ENCODE peak calls at places on chromosomes 3 and 15, in nine cellular contexts. G is GM23248, H is tibial artery, B is A549, X is esophagus muscularis mucosa, A is HCT116, W is ovary, T is HL-60, Z is NB4. C is an unnamed sample.

GRCh38 chr15:70284438-70285214 is 186.9 kb upstream of the TLE3 start:
- DNase-seq in H (no peak), X (no peak), G (no peak), A (no peak), W (no peak), Z (no peak), B (no peak), T (peak), C (no peak)

GRCh38 chr3:53846851-53847155 is 435 bp downstream of the IL17RB start:
- DNase-seq in W (no peak), A (no peak), X (no peak), Z (no peak), G (no peak), H (no peak), B (no peak), T (no peak), C (no peak)

GRCh38 chr3:194396897-194397756 is 1.9 kb downstream of the GP5 start:
- DNase-seq in H (peak), T (peak), Z (peak), A (no peak), B (no peak), G (no peak), W (peak), X (no peak), C (no peak)

GRCh38 chr3:31695280-31696008 is 162.7 kb downstream of the STT3B start:
- DNase-seq in G (peak), W (no peak), X (no peak), T (peak), Z (peak), H (no peak), B (peak), A (no peak), C (no peak)

GRCh38 chr15:88624156-88624970 is 3.2 kb downstream of the AEN start:
- DNase-seq in T (no peak), B (no peak), A (no peak), W (peak), X (no peak), H (no peak), G (peak), Z (peak), C (no peak)

GRCh38 chr15:31096563-31096962 is 5.0 kb downstream of the TRPM1 start:
- DNase-seq in Z (no peak), X (no peak), T (no peak), H (no peak), B (no peak), A (no peak), W (no peak), G (no peak), C (no peak)

GRCh38 chr15:41789237-41789636 is 15.0 kb downstream of the MAPKBP1 start:
- DNase-seq in A (no peak), Z (no peak), H (no peak), T (no peak), W (no peak), B (no peak), G (no peak), X (no peak), C (no peak)

GRCh38 chr15:101250931-101251829 is 668 bp downstream of the CHSY1 start:
- DNase-seq in A (no peak), X (no peak), W (peak), G (peak), H (peak), T (no peak), Z (no peak), B (peak), C (no peak)

GRCh38 chr3:124409650-124410275 is 320.5 kb upstream of the UMPS start:
- DNase-seq in H (no peak), Z (no peak), A (no peak), T (no peak), X (no peak), B (peak), W (no peak), G (peak), C (peak)

DNA sequence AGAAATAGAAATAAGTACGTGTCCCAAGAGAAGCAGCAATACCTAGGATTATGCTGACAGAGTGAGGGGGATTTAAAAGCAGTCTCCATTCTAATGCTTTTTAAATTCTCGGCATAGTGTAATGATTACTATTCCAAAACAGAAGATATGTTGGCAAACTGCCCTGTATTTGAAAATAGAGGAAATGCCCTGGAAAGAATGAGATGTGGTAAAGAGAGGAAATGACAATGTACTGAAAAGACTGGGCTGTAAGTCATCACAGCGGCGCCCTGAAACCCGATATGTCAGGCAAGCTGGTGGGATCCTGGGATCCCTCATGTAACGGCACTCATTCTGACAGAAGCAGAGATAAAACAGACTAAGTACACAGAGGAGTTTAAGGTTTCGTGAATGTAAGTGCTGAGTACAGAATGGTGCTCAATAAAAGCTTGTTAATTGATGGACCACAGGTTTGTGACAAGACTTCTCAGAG is 91.2 kb downstream of the NFKBIZ start:
- DNase-seq in W (no peak), A (no peak), X (no peak), T (peak), H (no peak), G (peak), Z (peak), B (peak), C (peak)
- H3K4me3 ChIP-seq in W (no peak), A (no peak), X (no peak), T (no peak), H (no peak), G (peak), Z (no peak), B (no peak), C (peak)

DNA sequence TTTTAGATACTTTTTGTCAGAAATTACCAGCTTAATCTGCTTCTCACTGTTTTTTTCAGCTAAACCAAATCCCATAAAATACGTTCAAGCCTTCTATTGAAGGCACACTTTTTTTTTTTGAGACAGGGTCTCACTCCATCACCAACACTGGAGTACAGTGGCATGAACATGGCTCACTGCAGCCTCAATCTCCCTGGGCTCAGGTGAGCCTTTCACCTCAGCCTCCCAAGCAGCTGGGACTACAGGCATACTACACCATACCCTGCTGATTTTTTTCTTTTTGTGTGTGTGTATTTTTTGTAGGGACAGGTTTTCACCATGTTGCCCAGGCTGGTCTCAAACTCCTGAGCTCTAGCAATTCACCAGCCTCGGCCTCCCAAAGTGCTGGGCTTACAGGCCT is 3.7 kb downstream of the RAF1 start:
- DNase-seq in Z (no peak), A (no peak), T (no peak), G (no peak), H (no peak), B (no peak), X (no peak), W (no peak), C (no peak)
- H3K4me3 ChIP-seq in Z (no peak), A (no peak), T (no peak), G (peak), H (no peak), B (no peak), X (no peak), W (no peak), C (no peak)

GRCh38 chr3:152199069-152199838 is 69.5 kb upstream of the MBNL1 start:
- DNase-seq in G (no peak), H (no peak), Z (peak), A (no peak), B (no peak), T (peak), W (no peak), X (no peak), C (no peak)

GRCh38 chr3:152197451-152197850 is 71.3 kb upstream of the MBNL1 start:
- DNase-seq in Z (peak), W (no peak), H (no peak), A (no peak), G (peak), B (no peak), X (no peak), T (no peak), C (no peak)

GRCh38 chr3:152196782-152197181 is 71.9 kb upstream of the MBNL1 start:
- DNase-seq in B (no peak), X (no peak), T (no peak), G (no peak), W (no peak), H (no peak), Z (peak), A (no peak), C (no peak)

GRCh38 chr3:152197937-152198336 is 70.8 kb upstream of the MBNL1 start:
- DNase-seq in B (no peak), G (no peak), W (no peak), H (no peak), Z (peak), X (no peak), A (no peak), T (no peak), C (no peak)

DNA sequence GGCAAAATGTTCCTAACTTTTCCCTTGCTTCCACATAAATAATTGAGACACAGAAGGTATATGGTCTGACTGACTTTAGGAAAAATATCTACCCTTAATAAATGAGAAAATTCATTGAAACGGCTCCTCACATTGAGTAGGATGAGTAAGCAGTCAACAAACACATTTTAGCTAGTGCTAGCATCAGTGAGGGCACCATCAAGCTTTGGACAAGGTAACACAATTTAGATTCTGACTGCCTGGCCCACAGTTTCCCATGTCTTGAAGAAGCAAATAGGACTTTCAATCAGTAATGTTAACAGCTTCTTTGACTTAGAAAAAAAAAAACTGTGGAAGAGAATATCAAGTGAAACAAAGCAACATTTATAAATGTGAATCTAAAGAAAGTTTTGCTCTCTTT is 70.1 kb upstream of the MBNL1 start:
- DNase-seq in T (no peak), G (no peak), H (no peak), B (no peak), X (no peak), Z (peak), A (no peak), W (no peak), C (no peak)
- H3K4me3 ChIP-seq in T (no peak), G (no peak), H (no peak), B (no peak), X (no peak), Z (no peak), A (no peak), W (no peak), C (no peak)

DNA sequence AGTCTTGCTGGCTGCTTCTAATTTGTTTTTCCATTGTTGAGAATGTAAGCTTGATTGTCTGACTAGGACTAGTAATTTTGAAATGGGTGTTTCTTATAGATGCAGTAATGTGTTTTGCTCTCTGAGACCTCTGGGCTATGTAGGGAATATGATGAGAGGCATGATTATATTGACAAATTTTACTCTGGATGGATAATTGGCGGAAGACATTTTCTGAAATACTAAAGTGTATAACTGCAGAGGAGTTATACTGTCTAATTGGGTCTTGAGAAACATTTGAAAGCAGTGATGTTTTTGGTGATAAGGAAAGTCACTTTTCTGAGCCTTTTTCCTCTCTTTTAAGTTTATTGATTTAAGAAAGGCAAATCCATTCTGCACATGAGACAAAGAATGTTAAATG is 1.8 kb downstream of the ATP2C1 start:
- DNase-seq in W (no peak), H (no peak), G (no peak), A (no peak), Z (no peak), B (no peak), T (no peak), X (no peak), C (no peak)
- H3K4me3 ChIP-seq in W (no peak), H (peak), G (peak), A (peak), Z (peak), B (no peak), T (peak), X (no peak), C (peak)